ENCODE peak calls at places on chromosomes 6 and 20, in eight cellular contexts. G, S, B, M, K, I, U and W are unnamed samples.

GRCh38 chr6:14841901-14842421 is 403.9 kb upstream of the JARID2 start:
- DNase-seq in U (no peak), B (peak), S (no peak), M (no peak), I (no peak), K (peak), G (no peak), W (no peak)

GRCh38 chr20:31739550-31739863 is 417 bp downstream of the TPX2 start:
- DNase-seq in U (no peak), S (no peak), K (no peak), I (no peak), M (no peak), B (no peak), G (no peak), W (no peak)

GRCh38 chr20:3101251-3101650 is 16.7 kb upstream of the AVP start:
- DNase-seq in U (no peak), S (no peak), M (no peak), B (no peak), I (no peak), K (no peak), G (no peak), W (no peak)

GRCh38 chr20:53878262-53879047 is 191.9 kb downstream of the BCAS1 start:
- DNase-seq in U (no peak), B (no peak), I (no peak), K (no peak), M (no peak), S (no peak), G (peak), W (no peak)

GRCh38 chr6:29014729-29015608 is 9.9 kb upstream of the ZNF311 start:
- DNase-seq in S (no peak), I (no peak), M (no peak), K (no peak), G (peak), U (no peak), B (no peak), W (peak)

GRCh38 chr6:108835218-108835850 is 12.9 kb upstream of the ARMC2 start:
- DNase-seq in K (peak), M (peak), G (peak), U (peak), S (peak), B (peak), I (peak), W (peak)

GRCh38 chr6:16698163-16698533 is 63.1 kb downstream of the ATXN1 start:
- DNase-seq in I (no peak), M (no peak), B (no peak), U (no peak), K (no peak), S (no peak), G (no peak), W (no peak)

GRCh38 chr20:23441850-23442313 is 2.4 kb downstream of the CSTL1 start:
- DNase-seq in S (no peak), M (peak), B (peak), I (peak), U (peak), G (peak), K (peak), W (no peak)

GRCh38 chr6:143007626-143008025 is 53.1 kb upstream of the AIG1 start:
- DNase-seq in G (peak), U (no peak), M (no peak), K (peak), I (no peak), B (no peak), S (no peak), W (no peak)

GRCh38 chr20:53847118-53847842 is 223.1 kb downstream of the BCAS1 start:
- DNase-seq in S (no peak), K (no peak), U (no peak), I (no peak), G (no peak), M (no peak), B (no peak), W (no peak)

GRCh38 chr6:123829302-123829953 is 25.8 kb downstream of the NKAIN2 start:
- DNase-seq in M (no peak), K (no peak), U (peak), B (no peak), G (no peak), S (no peak), I (no peak), W (no peak)

GRCh38 chr6:72755752-72756151 is 133.9 kb downstream of the KCNQ5 start:
- DNase-seq in M (peak), K (no peak), G (no peak), S (no peak), B (no peak), U (peak), I (no peak), W (no peak)

GRCh38 chr6:13814938-13815575 is 700 bp upstream of the MCUR1 start:
- DNase-seq in G (no peak), I (no peak), S (no peak), K (no peak), B (no peak), U (no peak), M (no peak), W (no peak)

GRCh38 chr20:50346372-50347347 is 156.0 kb downstream of the CEBPB start:
- DNase-seq in K (peak), M (peak), S (no peak), B (peak), G (peak), U (peak), I (peak), W (peak)

GRCh38 chr20:21102691-21103311 is 3.4 kb downstream of the LINC00237 start:
- DNase-seq in K (no peak), S (no peak), U (peak), G (peak), B (no peak), M (peak), I (peak), W (peak)

GRCh38 chr6:55758156-55758942 is 117.0 kb downstream of the BMP5 start:
- DNase-seq in I (no peak), M (no peak), K (peak), B (no peak), S (no peak), U (peak), G (no peak), W (no peak)

GRCh38 chr6:135159531-135159930 is 21.6 kb upstream of the MYB start:
- DNase-seq in M (no peak), K (no peak), B (no peak), S (no peak), G (no peak), I (no peak), U (no peak), W (no peak)

GRCh38 chr20:32330555-32330897 is 27.6 kb upstream of the ASXL1 start:
- DNase-seq in S (no peak), K (no peak), U (no peak), M (no peak), I (no peak), B (no peak), G (no peak), W (no peak)

GRCh38 chr20:30892704-30893345 is 364.6 kb upstream of the DEFB115 start:
- DNase-seq in B (no peak), G (no peak), K (no peak), U (no peak), I (no peak), S (no peak), M (no peak), W (no peak)

GRCh38 chr6:169472786-169473416 is 219.3 kb upstream of the THBS2 start:
- DNase-seq in K (no peak), M (no peak), G (no peak), U (no peak), B (no peak), I (no peak), S (no peak), W (no peak)

GRCh38 chr20:39632757-39633156 is 670.6 kb downstream of the DHX35 start:
- DNase-seq in U (no peak), G (no peak), B (no peak), S (no peak), K (no peak), M (no peak), I (no peak), W (no peak)

GRCh38 chr6:40720375-40720748 is 133.2 kb upstream of the LRFN2 start:
- DNase-seq in K (no peak), I (no peak), S (no peak), U (no peak), B (no peak), G (peak), M (no peak), W (no peak)

GRCh38 chr20:19688031-19688806 is 69.8 kb upstream of the RIN2 start:
- DNase-seq in B (peak), K (peak), U (peak), G (peak), M (peak), S (no peak), I (peak), W (peak)

GRCh38 chr6:43965628-43966373 is 161.5 kb downstream of the MRPL14 start:
- DNase-seq in G (no peak), B (no peak), U (no peak), K (no peak), I (no peak), M (no peak), S (no peak), W (no peak)

GRCh38 chr6:107807186-107807585 is 16.9 kb downstream of the SCML4 start:
- DNase-seq in I (no peak), U (no peak), S (no peak), G (no peak), M (peak), K (no peak), B (no peak), W (no peak)

GRCh38 chr6:26224940-26225847 is 138.0 kb downstream of the HFE start:
- DNase-seq in K (peak), S (no peak), G (no peak), U (no peak), I (no peak), M (peak), B (peak), W (no peak)

GRCh38 chr6:33073431-33073871 is at the start of gene HLA-DPA1:
- DNase-seq in K (no peak), S (no peak), M (peak), I (peak), U (no peak), G (no peak), B (no peak), W (no peak)

GRCh38 chr20:59955131-59955796 is 3.0 kb upstream of the CDH26 start:
- DNase-seq in I (no peak), S (no peak), M (peak), B (peak), K (no peak), U (peak), G (no peak), W (no peak)
- TF ChIP-seq CTCF in I (no peak), S (no peak), M (peak), B (peak), K (no peak), U (peak), G (no peak), W (peak)

GRCh38 chr6:112286756-112287155 is 32.4 kb upstream of the LAMA4 start:
- DNase-seq in B (no peak), I (no peak), M (no peak), K (no peak), U (no peak), S (no peak), G (no peak), W (no peak)
- TF ChIP-seq CTCF in B (no peak), I (no peak), M (no peak), K (no peak), U (no peak), S (no peak), G (no peak), W (no peak)

GRCh38 chr20:62148908-62149314 is 5.3 kb downstream of the SS18L1 start:
- DNase-seq in M (peak), U (no peak), B (no peak), I (no peak), G (no peak), K (no peak), S (no peak), W (no peak)
- TF ChIP-seq CTCF in M (no peak), U (no peak), B (no peak), I (no peak), G (no peak), K (no peak), S (no peak), W (no peak)

GRCh38 chr20:59010321-59010994 is 3.4 kb upstream of the CTSZ start:
- DNase-seq in M (no peak), U (no peak), I (peak), K (no peak), G (peak), B (no peak), S (no peak), W (peak)
- TF ChIP-seq CTCF in M (no peak), U (no peak), I (no peak), K (no peak), G (no peak), B (no peak), S (no peak), W (no peak)

GRCh38 chr6:2970753-2971419 is 481 bp downstream of the SERPINB6 start:
- DNase-seq in G (peak), M (peak), I (peak), B (peak), K (no peak), S (peak), U (peak), W (peak)
- TF ChIP-seq CTCF in G (no peak), M (no peak), I (no peak), B (no peak), K (no peak), S (no peak), U (no peak), W (no peak)

GRCh38 chr6:30074331-30075093 is 1.1 kb downstream of the RNF39 start:
- DNase-seq in I (no peak), S (no peak), M (peak), B (peak), U (no peak), G (no peak), K (no peak), W (peak)

GRCh38 chr6:30076333-30076732 is 764 bp upstream of the RNF39 start:
- DNase-seq in B (no peak), S (no peak), M (no peak), G (no peak), I (no peak), K (no peak), U (no peak), W (no peak)

GRCh38 chr6:30075987-30076311 is 380 bp upstream of the RNF39 start:
- DNase-seq in G (peak), K (no peak), U (no peak), M (no peak), I (peak), S (no peak), B (peak), W (peak)

GRCh38 chr6:30073489-30074240 is 1.9 kb downstream of the RNF39 start:
- DNase-seq in G (no peak), I (no peak), M (no peak), U (no peak), B (peak), S (no peak), K (no peak), W (no peak)

DNA sequence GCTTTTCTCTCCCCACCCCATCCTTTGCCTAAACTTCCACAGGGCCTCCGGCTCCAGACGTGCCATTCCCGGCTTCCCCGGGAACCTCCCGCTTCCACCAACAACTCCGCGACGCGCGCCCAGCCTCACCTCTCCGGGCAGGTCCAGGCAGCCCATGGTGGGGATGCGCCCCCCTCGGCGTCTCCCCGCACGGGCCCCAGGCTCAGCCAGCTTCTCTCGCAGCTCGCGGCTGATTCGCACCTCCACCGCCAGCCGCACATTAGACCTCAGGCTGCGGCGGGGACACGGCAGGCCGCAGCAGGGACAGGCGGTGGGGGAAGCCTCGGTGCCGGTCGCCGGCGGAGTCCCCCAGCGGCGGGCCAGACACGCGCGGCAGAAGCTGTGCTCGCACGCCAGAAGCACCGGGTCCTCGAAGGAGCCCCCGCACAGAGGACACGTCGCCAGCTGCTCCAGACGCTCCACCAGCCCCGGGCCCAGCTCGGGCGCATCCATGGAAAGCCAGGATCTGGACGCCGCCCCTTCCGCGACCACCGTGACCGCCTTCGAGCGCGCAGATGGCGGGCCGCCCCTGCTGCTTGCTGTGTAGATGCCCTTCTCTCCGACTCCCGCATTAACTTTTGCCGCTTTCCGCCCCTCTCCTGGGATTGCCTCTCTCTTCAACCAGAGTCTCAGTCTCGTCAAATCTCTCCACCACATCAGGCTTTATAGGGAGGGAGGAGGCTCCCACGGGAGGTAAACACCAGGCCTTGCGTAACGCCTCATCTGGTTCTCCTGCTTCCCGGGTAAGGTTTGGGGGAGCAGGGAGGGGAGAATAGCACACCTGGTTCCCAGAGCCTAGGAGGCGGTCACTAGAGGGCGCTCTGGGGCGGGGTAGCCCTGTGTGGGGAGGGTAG is at the start of gene RNF39:
- DNase-seq in I (no peak), K (no peak), M (peak), U (no peak), B (peak), S (no peak), G (no peak), W (peak)
- TF ChIP-seq CTCF in I (no peak), K (peak), M (peak), U (peak), B (peak), S (peak), G (no peak), W (no peak)

DNA sequence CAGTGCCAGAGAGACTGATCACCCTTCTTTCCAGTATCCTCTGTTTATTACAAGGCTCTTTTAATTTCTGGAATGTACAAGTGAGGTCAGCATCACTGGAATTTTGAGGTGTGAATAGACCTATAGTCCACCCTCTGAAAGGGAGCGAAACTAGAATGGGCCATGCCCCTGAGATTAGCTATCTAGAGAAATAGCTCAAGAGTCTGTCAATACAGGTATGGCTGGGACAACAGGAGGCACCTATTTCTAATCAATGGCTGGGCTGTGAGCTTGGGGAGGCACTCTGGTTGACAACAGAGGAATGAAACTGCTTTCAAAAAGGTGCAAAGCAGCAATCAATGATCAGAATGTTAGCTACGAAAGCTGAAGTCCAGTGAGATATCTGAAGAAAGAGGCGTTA is 17.3 kb upstream of the CITED2 start:
- DNase-seq in B (no peak), G (no peak), K (no peak), S (no peak), M (no peak), I (no peak), U (no peak), W (no peak)
- TF ChIP-seq CTCF in B (no peak), G (no peak), K (no peak), S (no peak), M (no peak), I (no peak), U (no peak), W (no peak)

GRCh38 chr6:131387706-131388455 is 185.1 kb upstream of the ARG1 start:
- DNase-seq in B (no peak), U (peak), M (no peak), K (no peak), I (no peak), S (no peak), G (no peak), W (no peak)
- TF ChIP-seq CTCF in B (no peak), U (no peak), M (no peak), K (no peak), I (no peak), S (no peak), G (no peak), W (no peak)